ENCODE peak calls at places on chromosome 15, in eight cellular contexts. One of them, this sample, is unnamed.

GRCh38 chr15:87724330-87724729 is 532.2 kb downstream of the NTRK3 start:
- DNase-seq in tibial artery: peak
- DNase-seq in lower leg skin: peak
- DNase-seq in CD8-positive, alpha-beta T cell: no peak
- DNase-seq in HFF-Myc: no peak
- DNase-seq in neural crest cell: no peak
- DNase-seq in hepatocyte: no peak
- DNase-seq in left ventricle myocardium inferior: no peak
- DNase-seq in this sample: no peak

GRCh38 chr15:51114437-51115119 is 19.9 kb upstream of the TNFAIP8L3 start:
- DNase-seq in hepatocyte: no peak
- DNase-seq in tibial artery: peak
- DNase-seq in left ventricle myocardium inferior: no peak
- DNase-seq in neural crest cell: no peak
- DNase-seq in lower leg skin: no peak
- DNase-seq in CD8-positive, alpha-beta T cell: no peak
- DNase-seq in HFF-Myc: no peak
- DNase-seq in this sample: no peak

GRCh38 chr15:66621491-66622467 is 56.0 kb upstream of the LCTL start:
- DNase-seq in hepatocyte: peak
- DNase-seq in left ventricle myocardium inferior: no peak
- DNase-seq in neural crest cell: peak
- DNase-seq in HFF-Myc: no peak
- DNase-seq in CD8-positive, alpha-beta T cell: no peak
- DNase-seq in tibial artery: no peak
- DNase-seq in lower leg skin: no peak
- DNase-seq in this sample: peak

GRCh38 chr15:31262901-31263671 is 63.5 kb upstream of the KLF13 start:
- DNase-seq in left ventricle myocardium inferior: peak
- DNase-seq in tibial artery: peak
- DNase-seq in CD8-positive, alpha-beta T cell: no peak
- DNase-seq in HFF-Myc: no peak
- DNase-seq in neural crest cell: no peak
- DNase-seq in hepatocyte: no peak
- DNase-seq in lower leg skin: peak
- DNase-seq in this sample: no peak

GRCh38 chr15:85934691-85935090 is 140.0 kb upstream of the KLHL25 start:
- DNase-seq in left ventricle myocardium inferior: no peak
- DNase-seq in lower leg skin: no peak
- DNase-seq in HFF-Myc: no peak
- DNase-seq in neural crest cell: no peak
- DNase-seq in hepatocyte: no peak
- DNase-seq in tibial artery: no peak
- DNase-seq in CD8-positive, alpha-beta T cell: no peak
- DNase-seq in this sample: no peak

GRCh38 chr15:60660290-60661051 is 181.5 kb upstream of the ICE2 start:
- DNase-seq in tibial artery: no peak
- DNase-seq in HFF-Myc: peak
- DNase-seq in hepatocyte: peak
- DNase-seq in CD8-positive, alpha-beta T cell: no peak
- DNase-seq in left ventricle myocardium inferior: no peak
- DNase-seq in lower leg skin: peak
- DNase-seq in neural crest cell: no peak
- DNase-seq in this sample: no peak

GRCh38 chr15:67776600-67776999 is 48.7 kb upstream of the SKOR1 start:
- DNase-seq in tibial artery: no peak
- DNase-seq in neural crest cell: no peak
- DNase-seq in hepatocyte: no peak
- DNase-seq in left ventricle myocardium inferior: no peak
- DNase-seq in CD8-positive, alpha-beta T cell: no peak
- DNase-seq in lower leg skin: no peak
- DNase-seq in HFF-Myc: no peak
- DNase-seq in this sample: no peak

GRCh38 chr15:99207672-99208071 is 41.7 kb downstream of the TTC23 start:
- DNase-seq in HFF-Myc: no peak
- DNase-seq in CD8-positive, alpha-beta T cell: no peak
- DNase-seq in hepatocyte: no peak
- DNase-seq in lower leg skin: no peak
- DNase-seq in neural crest cell: no peak
- DNase-seq in left ventricle myocardium inferior: no peak
- DNase-seq in tibial artery: no peak
- DNase-seq in this sample: no peak

GRCh38 chr15:63843901-63844317 is 10.2 kb upstream of the HERC1 start:
- DNase-seq in CD8-positive, alpha-beta T cell: no peak
- DNase-seq in lower leg skin: no peak
- DNase-seq in left ventricle myocardium inferior: no peak
- DNase-seq in HFF-Myc: no peak
- DNase-seq in hepatocyte: peak
- DNase-seq in neural crest cell: no peak
- DNase-seq in tibial artery: no peak
- DNase-seq in this sample: no peak
- TF ChIP-seq CTCF in CD8-positive, alpha-beta T cell: no peak
- TF ChIP-seq CTCF in lower leg skin: no peak
- TF ChIP-seq CTCF in left ventricle myocardium inferior: no peak
- TF ChIP-seq CTCF in HFF-Myc: no peak
- TF ChIP-seq CTCF in hepatocyte: no peak
- TF ChIP-seq CTCF in neural crest cell: peak
- TF ChIP-seq CTCF in tibial artery: no peak
- TF ChIP-seq CTCF in this sample: no peak

GRCh38 chr15:89746386-89746974 is 4.6 kb downstream of the MESP1 start:
- DNase-seq in left ventricle myocardium inferior: no peak
- DNase-seq in lower leg skin: no peak
- DNase-seq in hepatocyte: no peak
- DNase-seq in HFF-Myc: no peak
- DNase-seq in CD8-positive, alpha-beta T cell: no peak
- DNase-seq in tibial artery: no peak
- DNase-seq in neural crest cell: no peak
- DNase-seq in this sample: no peak

GRCh38 chr15:89745768-89746167 is 5.3 kb downstream of the MESP1 start:
- DNase-seq in left ventricle myocardium inferior: no peak
- DNase-seq in CD8-positive, alpha-beta T cell: no peak
- DNase-seq in lower leg skin: no peak
- DNase-seq in HFF-Myc: no peak
- DNase-seq in hepatocyte: no peak
- DNase-seq in tibial artery: no peak
- DNase-seq in neural crest cell: no peak
- DNase-seq in this sample: no peak

GRCh38 chr15:89743011-89743410 is 8.0 kb downstream of the MESP1 start:
- DNase-seq in neural crest cell: no peak
- DNase-seq in lower leg skin: no peak
- DNase-seq in left ventricle myocardium inferior: no peak
- DNase-seq in hepatocyte: no peak
- DNase-seq in tibial artery: no peak
- DNase-seq in CD8-positive, alpha-beta T cell: no peak
- DNase-seq in HFF-Myc: no peak
- DNase-seq in this sample: no peak

GRCh38 chr15:89743594-89743993 is 7.5 kb downstream of the MESP1 start:
- DNase-seq in neural crest cell: no peak
- DNase-seq in HFF-Myc: no peak
- DNase-seq in hepatocyte: no peak
- DNase-seq in lower leg skin: no peak
- DNase-seq in tibial artery: no peak
- DNase-seq in left ventricle myocardium inferior: no peak
- DNase-seq in CD8-positive, alpha-beta T cell: no peak
- DNase-seq in this sample: no peak

GRCh38 chr15:89745131-89745530 is 5.9 kb downstream of the MESP1 start:
- DNase-seq in left ventricle myocardium inferior: no peak
- DNase-seq in lower leg skin: no peak
- DNase-seq in HFF-Myc: no peak
- DNase-seq in hepatocyte: no peak
- DNase-seq in CD8-positive, alpha-beta T cell: no peak
- DNase-seq in tibial artery: no peak
- DNase-seq in neural crest cell: no peak
- DNase-seq in this sample: no peak
- TF ChIP-seq CTCF in left ventricle myocardium inferior: no peak
- TF ChIP-seq CTCF in lower leg skin: no peak
- TF ChIP-seq CTCF in HFF-Myc: no peak
- TF ChIP-seq CTCF in hepatocyte: no peak
- TF ChIP-seq CTCF in CD8-positive, alpha-beta T cell: no peak
- TF ChIP-seq CTCF in tibial artery: no peak
- TF ChIP-seq CTCF in neural crest cell: no peak
- TF ChIP-seq CTCF in this sample: no peak

GRCh38 chr15:91100561-91101355 is 701 bp downstream of the SV2B start:
- DNase-seq in tibial artery: no peak
- DNase-seq in neural crest cell: no peak
- DNase-seq in CD8-positive, alpha-beta T cell: no peak
- DNase-seq in left ventricle myocardium inferior: no peak
- DNase-seq in HFF-Myc: no peak
- DNase-seq in hepatocyte: no peak
- DNase-seq in lower leg skin: no peak
- DNase-seq in this sample: no peak

GRCh38 chr15:91102546-91103330 is 2.7 kb downstream of the SV2B start:
- DNase-seq in lower leg skin: no peak
- DNase-seq in CD8-positive, alpha-beta T cell: no peak
- DNase-seq in HFF-Myc: no peak
- DNase-seq in neural crest cell: no peak
- DNase-seq in hepatocyte: no peak
- DNase-seq in tibial artery: no peak
- DNase-seq in left ventricle myocardium inferior: peak
- DNase-seq in this sample: no peak

GRCh38 chr15:91098451-91098850 is 1.6 kb upstream of the SV2B start:
- DNase-seq in left ventricle myocardium inferior: no peak
- DNase-seq in HFF-Myc: no peak
- DNase-seq in tibial artery: no peak
- DNase-seq in neural crest cell: no peak
- DNase-seq in CD8-positive, alpha-beta T cell: no peak
- DNase-seq in lower leg skin: no peak
- DNase-seq in hepatocyte: no peak
- DNase-seq in this sample: no peak

GRCh38 chr15:91101356-91101920 is 1.4 kb downstream of the SV2B start:
- DNase-seq in tibial artery: no peak
- DNase-seq in left ventricle myocardium inferior: no peak
- DNase-seq in hepatocyte: no peak
- DNase-seq in neural crest cell: no peak
- DNase-seq in CD8-positive, alpha-beta T cell: no peak
- DNase-seq in HFF-Myc: no peak
- DNase-seq in lower leg skin: no peak
- DNase-seq in this sample: no peak

GRCh38 chr15:91099616-91100560 is at the start of gene SV2B:
- DNase-seq in neural crest cell: peak
- DNase-seq in hepatocyte: peak
- DNase-seq in lower leg skin: no peak
- DNase-seq in left ventricle myocardium inferior: peak
- DNase-seq in CD8-positive, alpha-beta T cell: no peak
- DNase-seq in tibial artery: no peak
- DNase-seq in HFF-Myc: no peak
- DNase-seq in this sample: peak
- TF ChIP-seq CTCF in neural crest cell: peak
- TF ChIP-seq CTCF in hepatocyte: peak
- TF ChIP-seq CTCF in lower leg skin: no peak
- TF ChIP-seq CTCF in left ventricle myocardium inferior: peak
- TF ChIP-seq CTCF in CD8-positive, alpha-beta T cell: no peak
- TF ChIP-seq CTCF in tibial artery: no peak
- TF ChIP-seq CTCF in HFF-Myc: peak
- TF ChIP-seq CTCF in this sample: no peak

DNA sequence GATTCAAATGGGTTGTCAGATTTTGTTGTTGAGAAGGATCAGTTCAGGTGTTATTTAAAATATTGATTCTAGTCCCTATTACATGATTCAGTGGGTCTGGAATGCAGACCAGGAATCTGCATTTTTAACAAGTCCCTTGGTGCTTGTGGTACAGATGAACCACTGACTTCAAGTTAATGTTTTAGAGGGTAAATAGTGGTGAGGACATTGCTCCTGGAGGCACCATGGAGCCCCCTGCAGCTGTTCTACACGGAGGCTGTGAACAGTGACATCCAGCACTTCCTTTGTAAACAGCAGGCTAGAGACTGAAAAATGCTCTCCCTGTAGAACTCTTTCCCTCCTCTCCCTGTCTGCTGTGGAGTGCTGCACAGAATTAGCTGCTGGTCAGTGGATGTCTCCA is 4.8 kb upstream of the FSIP1 start:
- DNase-seq in tibial artery: no peak
- DNase-seq in HFF-Myc: no peak
- DNase-seq in CD8-positive, alpha-beta T cell: no peak
- DNase-seq in left ventricle myocardium inferior: no peak
- DNase-seq in lower leg skin: no peak
- DNase-seq in neural crest cell: no peak
- DNase-seq in hepatocyte: no peak
- DNase-seq in this sample: no peak
- TF ChIP-seq CTCF in tibial artery: no peak
- TF ChIP-seq CTCF in HFF-Myc: no peak
- TF ChIP-seq CTCF in CD8-positive, alpha-beta T cell: no peak
- TF ChIP-seq CTCF in left ventricle myocardium inferior: no peak
- TF ChIP-seq CTCF in lower leg skin: no peak
- TF ChIP-seq CTCF in neural crest cell: no peak
- TF ChIP-seq CTCF in hepatocyte: no peak
- TF ChIP-seq CTCF in this sample: no peak

DNA sequence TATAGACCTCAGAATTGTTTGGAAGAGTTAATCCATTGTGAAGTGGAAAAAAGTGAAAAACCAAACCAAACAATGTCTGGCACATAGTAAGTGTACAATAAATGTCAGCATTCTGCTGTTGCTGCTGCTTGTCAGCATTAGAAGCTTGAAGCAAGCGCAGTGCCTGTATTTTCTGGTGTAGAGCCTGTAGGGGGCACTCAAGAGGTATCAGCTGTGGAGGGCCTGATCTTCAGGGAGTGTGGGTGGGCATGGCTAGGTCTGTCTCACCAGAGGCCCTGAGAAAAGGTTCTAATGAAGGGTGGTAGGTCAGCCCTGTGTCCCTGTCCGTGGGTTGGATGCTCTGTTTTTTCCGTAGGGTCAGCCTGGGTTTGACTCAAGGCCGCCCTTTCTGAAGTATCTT is 3.6 kb downstream of the ADAMTSL3 start:
- DNase-seq in hepatocyte: no peak
- DNase-seq in neural crest cell: no peak
- DNase-seq in CD8-positive, alpha-beta T cell: no peak
- DNase-seq in lower leg skin: no peak
- DNase-seq in HFF-Myc: no peak
- DNase-seq in left ventricle myocardium inferior: no peak
- DNase-seq in tibial artery: no peak
- DNase-seq in this sample: no peak
- TF ChIP-seq CTCF in hepatocyte: peak
- TF ChIP-seq CTCF in neural crest cell: peak
- TF ChIP-seq CTCF in CD8-positive, alpha-beta T cell: no peak
- TF ChIP-seq CTCF in lower leg skin: no peak
- TF ChIP-seq CTCF in HFF-Myc: peak
- TF ChIP-seq CTCF in left ventricle myocardium inferior: peak
- TF ChIP-seq CTCF in tibial artery: no peak
- TF ChIP-seq CTCF in this sample: no peak

DNA sequence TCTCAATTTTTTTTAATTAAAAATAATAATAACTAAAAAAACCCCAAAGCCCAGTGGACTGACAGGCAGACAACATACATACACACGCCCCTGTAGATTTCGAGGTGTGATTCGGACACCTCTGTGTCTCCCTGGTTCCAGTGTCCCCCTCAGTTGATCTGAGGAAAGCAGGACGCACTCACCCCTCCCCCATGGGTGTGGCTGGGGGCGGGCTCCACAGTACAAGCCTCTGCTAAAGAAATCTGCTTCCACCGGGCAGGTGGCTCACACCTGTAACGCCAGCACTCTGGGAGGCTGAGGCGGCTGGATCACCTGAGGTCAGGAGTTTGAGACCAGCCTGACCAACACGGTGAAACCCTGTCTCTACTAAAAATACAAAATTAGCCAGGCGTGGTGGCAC is 33.8 kb upstream of the BLM start:
- DNase-seq in left ventricle myocardium inferior: no peak
- DNase-seq in HFF-Myc: no peak
- DNase-seq in CD8-positive, alpha-beta T cell: no peak
- DNase-seq in neural crest cell: no peak
- DNase-seq in tibial artery: no peak
- DNase-seq in lower leg skin: no peak
- DNase-seq in hepatocyte: no peak
- DNase-seq in this sample: no peak
- TF ChIP-seq CTCF in left ventricle myocardium inferior: no peak
- TF ChIP-seq CTCF in HFF-Myc: no peak
- TF ChIP-seq CTCF in CD8-positive, alpha-beta T cell: no peak
- TF ChIP-seq CTCF in neural crest cell: no peak
- TF ChIP-seq CTCF in tibial artery: no peak
- TF ChIP-seq CTCF in lower leg skin: no peak
- TF ChIP-seq CTCF in hepatocyte: no peak
- TF ChIP-seq CTCF in this sample: no peak

GRCh38 chr15:35293353-35294130 is 208.4 kb upstream of the NANOGP8 start:
- DNase-seq in tibial artery: no peak
- DNase-seq in CD8-positive, alpha-beta T cell: no peak
- DNase-seq in lower leg skin: no peak
- DNase-seq in neural crest cell: no peak
- DNase-seq in HFF-Myc: no peak
- DNase-seq in hepatocyte: peak
- DNase-seq in left ventricle myocardium inferior: no peak
- DNase-seq in this sample: no peak
- TF ChIP-seq CTCF in tibial artery: no peak
- TF ChIP-seq CTCF in CD8-positive, alpha-beta T cell: no peak
- TF ChIP-seq CTCF in lower leg skin: no peak
- TF ChIP-seq CTCF in neural crest cell: peak
- TF ChIP-seq CTCF in HFF-Myc: peak
- TF ChIP-seq CTCF in hepatocyte: peak
- TF ChIP-seq CTCF in left ventricle myocardium inferior: no peak
- TF ChIP-seq CTCF in this sample: peak

This sample was measured in mesothelial cell of epicardium.